ENCODE peak calls at places on chromosomes 2 and 18, in six cellular contexts. One of them, this sample, is unnamed.

GRCh38 chr2:159753797-159754196 is 41.5 kb downstream of the MARCHF7 start:
- DNase-seq in body of pancreas: no peak
- DNase-seq in HCT116: no peak
- DNase-seq in AG04449: no peak
- DNase-seq in fibroblast of the aortic adventitia: no peak
- DNase-seq in lower leg skin: no peak
- DNase-seq in this sample: no peak

GRCh38 chr18:11454021-11454420 is 155.4 kb upstream of the SLC35G4 start:
- DNase-seq in fibroblast of the aortic adventitia: no peak
- DNase-seq in lower leg skin: no peak
- DNase-seq in body of pancreas: no peak
- DNase-seq in HCT116: no peak
- DNase-seq in AG04449: no peak
- DNase-seq in this sample: no peak

GRCh38 chr2:109454764-109455394 is 158.9 kb downstream of the SEPTIN10 start:
- DNase-seq in body of pancreas: no peak
- DNase-seq in AG04449: no peak
- DNase-seq in lower leg skin: no peak
- DNase-seq in HCT116: no peak
- DNase-seq in fibroblast of the aortic adventitia: no peak
- DNase-seq in this sample: no peak

GRCh38 chr2:175855794-175856453 is 146.1 kb downstream of the LNPK start:
- DNase-seq in body of pancreas: no peak
- DNase-seq in lower leg skin: no peak
- DNase-seq in fibroblast of the aortic adventitia: peak; percentile 43
- DNase-seq in AG04449: no peak
- DNase-seq in HCT116: peak; percentile 18
- DNase-seq in this sample: no peak

GRCh38 chr2:215624423-215624829 is 188.6 kb upstream of the FN1 start:
- DNase-seq in fibroblast of the aortic adventitia: peak; percentile 97
- DNase-seq in body of pancreas: peak; percentile 44
- DNase-seq in HCT116: no peak
- DNase-seq in lower leg skin: peak; percentile 24
- DNase-seq in AG04449: peak; percentile 96
- DNase-seq in this sample: no peak

GRCh38 chr18:44789704-44790103 is 109.0 kb downstream of the SETBP1 start:
- DNase-seq in fibroblast of the aortic adventitia: peak; percentile 74
- DNase-seq in AG04449: no peak
- DNase-seq in body of pancreas: no peak
- DNase-seq in lower leg skin: no peak
- DNase-seq in HCT116: no peak
- DNase-seq in this sample: no peak

GRCh38 chr2:142668420-142668819 is 209.0 kb upstream of the KYNU start:
- DNase-seq in fibroblast of the aortic adventitia: no peak
- DNase-seq in HCT116: no peak
- DNase-seq in body of pancreas: no peak
- DNase-seq in lower leg skin: no peak
- DNase-seq in AG04449: no peak
- DNase-seq in this sample: no peak

GRCh38 chr2:26471278-26471677 is 6.6 kb downstream of the OTOF start:
- DNase-seq in lower leg skin: no peak
- DNase-seq in HCT116: no peak
- DNase-seq in fibroblast of the aortic adventitia: no peak
- DNase-seq in body of pancreas: no peak
- DNase-seq in AG04449: no peak
- DNase-seq in this sample: no peak

GRCh38 chr18:49094136-49094535 is 143.4 kb upstream of the SMAD7 start:
- DNase-seq in fibroblast of the aortic adventitia: peak; percentile 30
- DNase-seq in AG04449: no peak
- DNase-seq in lower leg skin: no peak
- DNase-seq in HCT116: no peak
- DNase-seq in body of pancreas: no peak
- DNase-seq in this sample: no peak

GRCh38 chr2:11811036-11811654 is 64.7 kb downstream of the LPIN1 start:
- DNase-seq in AG04449: no peak
- DNase-seq in body of pancreas: no peak
- DNase-seq in lower leg skin: no peak
- DNase-seq in fibroblast of the aortic adventitia: no peak
- DNase-seq in HCT116: no peak
- DNase-seq in this sample: no peak

GRCh38 chr2:241036397-241036963 is 38.1 kb downstream of the SNED1 start:
- DNase-seq in AG04449: no peak
- DNase-seq in body of pancreas: peak; percentile 62
- DNase-seq in fibroblast of the aortic adventitia: peak; percentile 13
- DNase-seq in lower leg skin: peak; percentile 13
- DNase-seq in HCT116: no peak
- DNase-seq in this sample: peak; percentile 91

GRCh38 chr2:43105586-43106562 is 120.5 kb downstream of the ZFP36L2 start:
- DNase-seq in body of pancreas: peak; percentile 69
- DNase-seq in lower leg skin: no peak
- DNase-seq in HCT116: peak; percentile 4
- DNase-seq in fibroblast of the aortic adventitia: peak; percentile 83
- DNase-seq in AG04449: no peak
- DNase-seq in this sample: peak; percentile 77
- TF ChIP-seq CTCF in body of pancreas: peak; percentile 43
- TF ChIP-seq CTCF in lower leg skin: no peak
- TF ChIP-seq CTCF in HCT116: peak; percentile 33
- TF ChIP-seq CTCF in fibroblast of the aortic adventitia: peak; percentile 66
- TF ChIP-seq CTCF in AG04449: peak; percentile 30
- TF ChIP-seq CTCF in this sample: no peak

GRCh38 chr2:96431319-96431718 is 73.8 kb downstream of the NEURL3 start:
- DNase-seq in AG04449: no peak
- DNase-seq in lower leg skin: no peak
- DNase-seq in HCT116: no peak
- DNase-seq in body of pancreas: peak; percentile 59
- DNase-seq in fibroblast of the aortic adventitia: no peak
- DNase-seq in this sample: no peak
- TF ChIP-seq CTCF in AG04449: no peak
- TF ChIP-seq CTCF in lower leg skin: no peak
- TF ChIP-seq CTCF in HCT116: no peak
- TF ChIP-seq CTCF in body of pancreas: no peak
- TF ChIP-seq CTCF in fibroblast of the aortic adventitia: no peak
- TF ChIP-seq CTCF in this sample: no peak

GRCh38 chr18:36583155-36583745 is 245.6 kb downstream of the TPGS2 start:
- DNase-seq in AG04449: no peak
- DNase-seq in fibroblast of the aortic adventitia: no peak
- DNase-seq in body of pancreas: no peak
- DNase-seq in HCT116: no peak
- DNase-seq in lower leg skin: no peak
- DNase-seq in this sample: peak; percentile 39
- TF ChIP-seq CTCF in AG04449: no peak
- TF ChIP-seq CTCF in fibroblast of the aortic adventitia: no peak
- TF ChIP-seq CTCF in body of pancreas: no peak
- TF ChIP-seq CTCF in HCT116: no peak
- TF ChIP-seq CTCF in lower leg skin: no peak
- TF ChIP-seq CTCF in this sample: no peak

DNA sequence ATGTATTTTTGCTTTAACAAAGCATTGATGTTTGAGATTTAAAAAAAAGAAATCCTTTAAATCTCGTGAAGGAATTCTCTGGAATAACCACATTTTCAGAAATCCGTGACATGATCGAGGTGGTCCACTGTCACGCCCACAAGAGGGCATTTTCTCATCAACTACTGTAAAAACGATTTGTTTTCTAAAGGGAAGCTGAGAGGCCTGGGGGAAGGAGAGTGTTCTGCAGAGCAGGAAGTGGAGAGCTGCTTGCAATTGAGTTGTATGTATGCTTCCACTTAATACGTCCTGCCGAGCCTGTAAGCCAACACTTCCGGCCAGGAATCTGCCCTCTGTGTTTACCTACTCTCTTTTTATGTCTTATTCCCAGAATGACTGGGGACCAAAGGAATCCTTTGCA is 19.4 kb downstream of the KLHL29 start:
- DNase-seq in AG04449: peak; percentile 69
- DNase-seq in body of pancreas: peak; percentile 33
- DNase-seq in fibroblast of the aortic adventitia: peak; percentile 81
- DNase-seq in lower leg skin: no peak
- DNase-seq in HCT116: no peak
- DNase-seq in this sample: peak; percentile 57
- TF ChIP-seq CTCF in AG04449: peak; percentile 33
- TF ChIP-seq CTCF in body of pancreas: no peak
- TF ChIP-seq CTCF in fibroblast of the aortic adventitia: peak; percentile 12
- TF ChIP-seq CTCF in lower leg skin: no peak
- TF ChIP-seq CTCF in HCT116: no peak
- TF ChIP-seq CTCF in this sample: no peak